ENCODE peak calls at places on chromosomes 11 and 22, in four cellular contexts. U is HEK293T, J is HepG2, F is K562. V is an unnamed sample.

GRCh38 chr11:62427630-62428233 is 8.9 kb downstream of the SCGB1A1 start:
- DNase-seq in U (no peak), J (no peak), F (no peak), V (no peak)

GRCh38 chr11:12160680-12161079 is 50.3 kb downstream of the MICAL2 start:
- DNase-seq in F (no peak), J (no peak), U (peak), V (no peak)

GRCh38 chr11:92979176-92979575 is 9.7 kb downstream of the MTNR1B start:
- DNase-seq in F (peak), U (no peak), J (no peak), V (no peak)

GRCh38 chr11:11760838-11761237 is 80.9 kb upstream of the USP47 start:
- DNase-seq in U (no peak), F (no peak), J (no peak), V (no peak)

GRCh38 chr11:1048375-1049070 is 12.0 kb upstream of the MUC6 start:
- DNase-seq in F (no peak), J (no peak), U (no peak), V (peak)

GRCh38 chr22:22210375-22210774 is 34.2 kb upstream of the VPREB1 start:
- DNase-seq in J (no peak), F (no peak), U (no peak), V (no peak)

GRCh38 chr11:3056296-3057068 is 741 bp downstream of the CARS1 start:
- DNase-seq in U (no peak), F (no peak), J (no peak), V (no peak)

GRCh38 chr11:12042215-12042676 is 33.8 kb upstream of the DKK3 start:
- DNase-seq in J (peak), U (no peak), F (no peak), V (no peak)

GRCh38 chr11:31875861-31876625 is 64.9 kb upstream of the PAX6 start:
- DNase-seq in U (no peak), J (no peak), F (no peak), V (no peak)

GRCh38 chr11:36300651-36301050 is 4.6 kb downstream of the PRR5L start:
- DNase-seq in F (no peak), J (no peak), U (no peak), V (no peak)

GRCh38 chr11:1933416-1934325 is 13.5 kb upstream of the MRPL23 start:
- DNase-seq in U (no peak), J (no peak), F (no peak), V (no peak)

GRCh38 chr22:47583959-47584562 is 821.6 kb downstream of the TBC1D22A start:
- DNase-seq in J (no peak), U (no peak), F (no peak), V (no peak)

GRCh38 chr11:47061429-47062178 is 115.1 kb downstream of the ARFGAP2 start:
- DNase-seq in U (no peak), J (no peak), F (no peak), V (no peak)

GRCh38 chr11:9951714-9952275 is 287.9 kb downstream of the SWAP70 start:
- DNase-seq in U (no peak), J (no peak), F (no peak), V (no peak)

GRCh38 chr22:26553056-26553752 is 36.7 kb downstream of the TPST2 start:
- DNase-seq in J (no peak), F (no peak), U (no peak), V (no peak)

GRCh38 chr22:26556904-26557303 is 33.0 kb downstream of the TPST2 start:
- DNase-seq in J (no peak), U (no peak), F (no peak), V (no peak)

GRCh38 chr22:26558246-26558895 is 31.6 kb downstream of the TPST2 start:
- DNase-seq in F (no peak), U (no peak), J (no peak), V (no peak)

GRCh38 chr22:26554956-26555355 is 35.0 kb downstream of the TPST2 start:
- DNase-seq in U (no peak), J (no peak), F (no peak), V (no peak)

DNA sequence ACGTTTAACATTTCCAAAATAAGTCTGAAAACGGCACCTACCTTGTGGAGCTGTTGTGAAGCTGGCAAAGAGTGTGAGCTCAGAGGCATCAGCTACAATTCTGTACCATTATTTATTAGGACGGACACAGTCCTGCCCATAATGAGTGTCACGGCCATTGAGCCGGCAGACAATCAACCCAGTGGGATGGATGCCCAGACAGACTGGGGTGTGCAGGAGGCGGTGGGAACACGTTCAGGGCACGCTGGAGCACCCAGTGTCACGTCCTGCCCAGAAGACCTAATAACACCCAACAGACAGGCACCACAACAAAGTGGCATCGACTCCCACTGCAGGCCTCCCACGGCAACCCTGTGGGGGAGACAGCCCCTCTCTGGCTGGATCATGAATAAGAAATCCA is 34.5 kb downstream of the TPST2 start:
- DNase-seq in U (no peak), J (no peak), F (no peak), V (no peak)
- TF ChIP-seq ELF4 in U (no peak), J (no peak), F (no peak), V (no peak)

GRCh38 chr22:32584650-32585049 is 110.0 kb downstream of the FBXO7 start:
- DNase-seq in U (no peak), J (no peak), F (no peak), V (no peak)
- TF ChIP-seq ELF4 in U (no peak), J (no peak), F (no peak), V (no peak)

GRCh38 chr22:45678961-45679912 is 7.6 kb downstream of the ATXN10 start:
- DNase-seq in J (no peak), F (no peak), U (no peak), V (no peak)

GRCh38 chr22:45683248-45683647 is 11.6 kb downstream of the ATXN10 start:
- DNase-seq in F (no peak), J (no peak), U (no peak), V (no peak)

GRCh38 chr22:45683680-45684079 is 12.0 kb downstream of the ATXN10 start:
- DNase-seq in U (no peak), J (no peak), F (no peak), V (no peak)

GRCh38 chr22:45682069-45682468 is 10.4 kb downstream of the ATXN10 start:
- DNase-seq in F (no peak), U (no peak), J (no peak), V (no peak)

GRCh38 chr22:45680932-45681700 is 9.5 kb downstream of the ATXN10 start:
- DNase-seq in J (no peak), U (no peak), F (no peak), V (no peak)
- TF ChIP-seq ELF4 in J (no peak), U (no peak), F (no peak), V (no peak)

DNA sequence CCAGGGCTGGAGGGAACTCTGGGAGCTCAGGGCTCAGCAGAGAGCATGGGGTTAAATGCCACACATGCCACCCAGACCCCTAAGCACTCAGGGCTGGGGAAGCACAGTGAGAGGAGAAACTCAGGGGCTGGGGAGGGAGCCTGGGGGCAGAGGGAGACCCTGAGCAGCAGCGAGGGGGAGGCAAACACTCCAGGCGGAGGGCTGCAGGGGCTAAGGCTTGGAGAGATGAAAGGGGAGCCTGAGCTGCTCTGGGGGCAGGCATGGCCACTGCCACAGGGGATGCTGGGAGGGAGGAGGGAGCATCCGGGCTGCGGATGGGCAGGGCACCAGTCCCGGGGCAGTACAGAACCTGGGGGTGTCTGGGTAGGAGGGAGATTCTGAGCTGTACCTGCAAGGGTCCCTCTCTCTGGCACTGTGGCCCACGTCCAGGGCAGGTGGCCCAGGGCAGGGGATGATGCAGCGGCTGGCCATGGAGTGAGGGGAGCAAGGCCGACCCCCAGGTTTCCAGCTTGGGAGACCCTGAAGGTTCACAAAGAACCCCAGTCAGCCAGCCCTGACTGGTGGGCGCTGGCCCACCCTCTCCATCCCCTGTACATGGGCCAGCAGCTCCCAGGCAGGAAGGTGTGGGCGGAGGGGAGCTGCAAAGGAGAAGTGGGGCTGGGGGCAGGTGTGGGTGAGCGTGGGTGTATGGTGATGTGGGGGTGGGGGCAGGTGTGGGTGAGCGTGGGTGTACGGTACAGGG is 2.0 kb upstream of the TNFRSF13C start:
- DNase-seq in F (no peak), U (no peak), J (no peak), V (no peak)
- TF ChIP-seq ELF4 in F (no peak), U (no peak), J (no peak), V (no peak)

DNA sequence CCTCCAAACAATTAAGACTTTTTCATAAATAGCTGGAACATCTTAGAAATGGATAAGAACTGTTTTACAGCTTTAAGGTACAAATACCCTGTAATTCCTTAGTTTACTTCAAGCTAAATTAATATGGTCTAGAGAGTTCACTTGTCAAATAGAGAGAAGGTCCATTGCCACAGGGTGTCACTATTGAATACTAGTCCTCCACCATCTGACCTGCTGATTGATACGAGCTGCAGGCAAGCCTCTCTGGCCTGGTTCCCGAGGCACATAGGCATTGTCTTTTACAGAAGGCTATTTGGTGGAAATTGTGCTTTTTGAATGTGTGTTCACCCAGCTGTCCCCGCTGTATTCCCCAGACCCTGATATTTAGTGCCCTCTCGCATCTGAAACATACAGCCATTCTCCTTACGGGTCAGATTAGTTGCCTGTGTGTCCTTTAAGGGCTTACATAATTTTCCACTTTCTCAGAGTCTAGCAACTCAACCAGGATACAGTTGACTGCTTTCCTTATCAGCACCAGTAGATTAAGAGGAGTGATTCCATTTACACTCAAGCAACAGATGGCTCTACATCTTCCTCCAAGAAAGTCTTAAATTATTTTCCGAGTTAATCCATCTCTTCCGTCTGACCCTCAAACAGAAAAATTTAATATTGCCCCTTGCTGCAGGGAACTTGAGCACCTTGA is 788.8 kb upstream of the FAT3 start:
- DNase-seq in J (no peak), F (no peak), U (no peak), V (no peak)
- TF ChIP-seq ELF4 in J (no peak), F (no peak), U (no peak), V (no peak)

GRCh38 chr11:110317516-110317932 is 21.1 kb upstream of the RDX start:
- DNase-seq in F (peak), J (no peak), U (no peak), V (no peak)
- TF ChIP-seq ELF4 in F (no peak), J (no peak), U (no peak), V (no peak)

DNA sequence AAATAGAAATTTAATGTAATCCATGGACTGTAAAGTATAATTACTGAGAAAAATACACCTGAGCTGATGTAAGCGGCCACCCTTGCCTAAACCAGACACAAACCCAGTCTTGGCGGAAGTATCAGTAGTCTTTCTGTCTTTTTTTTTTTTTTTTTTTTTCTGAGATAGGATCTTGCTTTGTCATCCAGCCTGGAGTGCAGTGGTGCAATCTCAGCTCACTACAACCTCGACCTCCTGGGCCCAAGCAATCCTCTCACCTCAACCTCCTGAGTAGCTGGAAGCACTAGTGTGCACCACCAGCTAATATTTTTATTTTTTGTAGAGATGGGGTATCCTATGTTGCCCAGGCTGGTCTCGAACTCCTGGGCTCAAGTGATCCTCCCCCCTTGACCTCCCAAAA is 5.5 kb upstream of the CXCR5 start:
- DNase-seq in J (no peak), F (no peak), U (no peak), V (no peak)
- TF ChIP-seq ELF4 in J (no peak), F (no peak), U (no peak), V (no peak)

GRCh38 chr11:115475564-115475963 is 28.7 kb downstream of the CADM1 start:
- DNase-seq in F (no peak), J (peak), U (no peak), V (no peak)
- TF ChIP-seq ELF4 in F (no peak), J (no peak), U (no peak), V (no peak)

DNA sequence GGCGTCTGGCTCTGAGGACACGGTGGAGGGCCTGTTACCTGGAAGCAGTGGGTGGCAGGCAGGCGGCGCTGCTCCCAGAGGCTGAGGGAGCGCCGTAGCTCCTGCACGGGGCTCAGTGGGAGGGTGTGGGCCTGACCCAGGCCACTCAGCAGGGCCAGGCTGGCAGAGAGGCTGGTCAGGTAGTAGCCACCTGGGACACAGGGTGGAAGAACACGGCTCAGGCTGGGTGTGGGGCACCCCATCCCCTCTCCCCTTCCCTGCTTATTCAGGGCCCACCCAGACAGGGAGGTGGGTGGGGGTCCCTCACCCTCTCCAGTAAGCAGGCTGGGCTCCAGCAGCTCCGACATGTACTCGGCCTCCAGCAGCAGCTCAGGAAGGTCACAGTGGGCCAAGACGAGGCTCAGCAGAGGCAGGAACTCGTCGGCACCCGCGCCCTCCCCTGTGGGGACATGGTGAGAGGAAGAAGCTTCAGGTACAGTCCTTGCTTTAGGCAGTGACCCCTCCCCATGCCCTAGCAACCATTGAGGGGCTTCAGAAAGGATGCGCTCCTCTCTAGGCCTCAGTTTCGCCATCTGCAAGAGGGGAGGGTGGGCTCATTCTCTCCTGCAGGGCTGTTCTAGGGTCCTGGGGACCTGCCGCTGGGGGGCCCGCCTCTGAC is 2.9 kb downstream of the RIN1 start:
- DNase-seq in U (no peak), F (no peak), J (no peak), V (no peak)
- TF ChIP-seq ELF4 in U (no peak), F (no peak), J (no peak), V (no peak)

GRCh38 chr22:44151661-44152060 is 29.1 kb upstream of the PARVG start:
- DNase-seq in F (no peak), U (no peak), J (no peak), V (no peak)

GRCh38 chr22:44154431-44154942 is 26.2 kb upstream of the PARVG start:
- DNase-seq in F (no peak), J (no peak), U (no peak), V (no peak)

GRCh38 chr22:44157916-44158618 is 22.7 kb upstream of the PARVG start:
- DNase-seq in F (no peak), J (no peak), U (no peak), V (no peak)

GRCh38 chr22:44153705-44154104 is 27.0 kb upstream of the PARVG start:
- DNase-seq in F (no peak), J (no peak), U (no peak), V (no peak)

GRCh38 chr22:44155115-44155514 is 25.6 kb upstream of the PARVG start:
- DNase-seq in F (no peak), J (no peak), U (no peak), V (no peak)
- TF ChIP-seq ELF4 in F (no peak), J (no peak), U (no peak), V (no peak)

V was measured in WTC11.